ENCODE peak calls at places on chromosomes 2 and 18, in six cellular contexts. R is sigmoid colon, N is spleen, F is transverse colon, X is GM23338, I is stomach. H is an unnamed sample.

GRCh38 chr2:170643346-170643745 is 71.8 kb upstream of the SP5 start:
- DNase-seq in I (no peak), X (no peak), R (no peak), N (no peak), F (no peak), H (no peak)

GRCh38 chr2:182038579-182038978 is 52.9 kb downstream of the PPP1R1C start:
- DNase-seq in F (no peak), R (no peak), I (no peak), N (no peak), X (no peak), H (no peak)

GRCh38 chr18:22214731-22215528 is 45.5 kb downstream of the GATA6 start:
- DNase-seq in F (no peak), I (no peak), X (no peak), N (no peak), R (no peak), H (peak; percentile 16)

GRCh38 chr2:71936076-71937030 is 211.3 kb downstream of the CYP26B1 start:
- DNase-seq in N (no peak), R (no peak), I (no peak), F (no peak), X (no peak), H (no peak)

GRCh38 chr2:44200759-44201158 is 32.1 kb downstream of the PPM1B start:
- DNase-seq in I (no peak), X (no peak), R (no peak), F (no peak), N (no peak), H (no peak)

GRCh38 chr18:39960545-39960944 is 1994.5 kb upstream of the PIK3C3 start:
- DNase-seq in I (no peak), R (no peak), F (no peak), N (no peak), X (no peak), H (no peak)

GRCh38 chr2:138267161-138267901 is 234.2 kb upstream of the SPOPL start:
- DNase-seq in R (no peak), X (no peak), I (no peak), N (no peak), F (no peak), H (no peak)

GRCh38 chr2:64606495-64607363 is 47.0 kb downstream of the SERTAD2 start:
- DNase-seq in F (peak; percentile 88), X (peak; percentile 75), R (peak; percentile 96), I (peak; percentile 79), N (peak; percentile 96), H (no peak)

GRCh38 chr2:70995227-70995729 is 605 bp upstream of the TEX261 start:
- DNase-seq in N (peak; percentile 82), F (peak; percentile 52), X (peak; percentile 76), I (peak; percentile 37), R (peak; percentile 65), H (peak; percentile 56)

GRCh38 chr2:112938904-112939303 is 27.9 kb downstream of the IL37 start:
- DNase-seq in I (peak; percentile 53), N (no peak), X (no peak), R (no peak), F (no peak), H (no peak)

GRCh38 chr2:158034198-158034831 is 67.4 kb upstream of the UPP2 start:
- DNase-seq in X (peak; percentile 88), F (peak; percentile 54), N (no peak), R (no peak), I (peak; percentile 59), H (peak; percentile 41)

GRCh38 chr18:26073742-26074141 is 16.7 kb downstream of the SS18 start:
- DNase-seq in X (no peak), I (no peak), F (no peak), R (no peak), N (no peak), H (no peak)

GRCh38 chr2:100321181-100321880 is 970 bp downstream of the LONRF2 start:
- DNase-seq in I (peak; percentile 55), X (peak; percentile 82), R (no peak), F (no peak), N (peak; percentile 71), H (no peak)

GRCh38 chr18:47944972-47945843 is 14.7 kb upstream of the SMAD2 start:
- DNase-seq in I (no peak), N (no peak), R (no peak), F (no peak), X (no peak), H (no peak)

GRCh38 chr2:239343946-239344856 is 56.6 kb downstream of the HDAC4 start:
- DNase-seq in X (no peak), I (no peak), N (no peak), F (no peak), R (no peak), H (no peak)

GRCh38 chr2:3692375-3692774 is 11.0 kb upstream of the DCDC2C start:
- DNase-seq in N (no peak), X (peak; percentile 63), R (no peak), F (no peak), I (no peak), H (no peak)

GRCh38 chr2:215920244-215921100 is 92.9 kb downstream of the MREG start:
- DNase-seq in F (peak; percentile 72), N (no peak), R (peak; percentile 87), X (peak; percentile 72), I (peak; percentile 59), H (peak; percentile 55)

GRCh38 chr18:27615345-27615844 is 430.3 kb upstream of the CHST9 start:
- DNase-seq in X (no peak), I (no peak), N (no peak), F (no peak), R (no peak), H (no peak)

GRCh38 chr2:24183369-24184069 is 8.7 kb downstream of the FAM228A start:
- DNase-seq in N (no peak), R (no peak), I (no peak), F (no peak), X (no peak), H (no peak)

GRCh38 chr2:149877064-149877463 is 289.5 kb upstream of the MMADHC start:
- DNase-seq in X (no peak), F (no peak), I (no peak), N (no peak), R (no peak), H (no peak)

GRCh38 chr2:237673130-237673921 is 45.9 kb downstream of the LRRFIP1 start:
- DNase-seq in X (peak; percentile 87), F (peak; percentile 75), R (peak; percentile 79), N (peak; percentile 96), I (peak; percentile 68), H (peak; percentile 80)

GRCh38 chr2:206800501-206801416 is 35.4 kb downstream of the FASTKD2 start:
- DNase-seq in F (peak; percentile 57), R (peak; percentile 83), N (no peak), I (peak; percentile 53), X (peak; percentile 89), H (peak; percentile 69)

GRCh38 chr2:215022418-215022817 is 116.0 kb downstream of the ABCA12 start:
- DNase-seq in F (no peak), R (no peak), I (no peak), X (peak; percentile 9), N (no peak), H (no peak)

GRCh38 chr18:11849845-11850747 is 1.1 kb upstream of the CHMP1B start:
- DNase-seq in R (peak; percentile 91), X (peak; percentile 54), F (peak; percentile 71), N (peak; percentile 82), I (peak; percentile 63), H (peak; percentile 82)

GRCh38 chr2:233051241-233052149 is 8.6 kb upstream of the INPP5D start:
- DNase-seq in R (no peak), I (no peak), X (peak; percentile 87), N (peak; percentile 87), F (no peak), H (no peak)
- TF ChIP-seq POLR2AphosphoS5 in R (peak; percentile 42), I (no peak), X (peak; percentile 67), N (peak; percentile 80), F (no peak), H (no peak)

DNA sequence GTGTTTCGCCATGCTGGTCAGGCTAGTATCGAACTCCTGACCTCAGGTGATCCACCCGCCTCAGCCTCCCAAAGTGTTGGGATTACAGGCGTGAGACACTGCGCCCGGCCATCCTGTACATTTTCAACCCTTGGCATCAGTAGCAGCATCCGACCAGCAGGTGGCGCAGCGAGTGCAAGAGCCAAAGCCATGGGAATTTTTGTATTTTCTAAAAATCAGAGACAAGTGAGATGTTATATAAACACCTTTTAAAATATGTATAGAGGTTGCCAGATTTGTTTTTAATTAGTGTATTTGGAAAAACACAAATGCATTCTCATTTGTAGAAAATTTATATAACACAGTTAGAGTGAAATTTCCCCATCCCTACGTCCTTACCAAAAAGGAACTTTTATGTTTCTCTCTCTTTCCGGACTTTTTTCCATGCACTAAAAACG is 36.8 kb downstream of the MOGAT1 start:
- DNase-seq in I (peak; percentile 89), F (peak; percentile 82), R (peak; percentile 87), X (peak; percentile 83), N (peak; percentile 94), H (peak; percentile 76)
- H3K27ac ChIP-seq in I (peak overlapping the region; percentile 23), F (no peak overlapping the region), R (peak overlapping the region; percentile 48), X (no peak overlapping the region), N (no peak overlapping the region), H (no peak overlapping the region)

GRCh38 chr2:142920579-142920978 is 43.1 kb downstream of the KYNU start:
- DNase-seq in I (no peak), N (no peak), R (no peak), X (no peak), F (no peak), H (no peak)

GRCh38 chr2:142918624-142919023 is 41.2 kb downstream of the KYNU start:
- DNase-seq in X (no peak), I (no peak), N (no peak), F (no peak), R (no peak), H (no peak)

GRCh38 chr2:142915502-142915901 is 38.0 kb downstream of the KYNU start:
- DNase-seq in N (no peak), X (no peak), R (no peak), I (no peak), F (no peak), H (no peak)

GRCh38 chr2:142914507-142915313 is 37.2 kb downstream of the KYNU start:
- DNase-seq in R (no peak), F (no peak), I (no peak), X (peak; percentile 33), N (no peak), H (no peak)
- TF ChIP-seq POLR2AphosphoS5 in R (no peak), F (no peak), I (no peak), X (no peak), N (no peak), H (no peak)

DNA sequence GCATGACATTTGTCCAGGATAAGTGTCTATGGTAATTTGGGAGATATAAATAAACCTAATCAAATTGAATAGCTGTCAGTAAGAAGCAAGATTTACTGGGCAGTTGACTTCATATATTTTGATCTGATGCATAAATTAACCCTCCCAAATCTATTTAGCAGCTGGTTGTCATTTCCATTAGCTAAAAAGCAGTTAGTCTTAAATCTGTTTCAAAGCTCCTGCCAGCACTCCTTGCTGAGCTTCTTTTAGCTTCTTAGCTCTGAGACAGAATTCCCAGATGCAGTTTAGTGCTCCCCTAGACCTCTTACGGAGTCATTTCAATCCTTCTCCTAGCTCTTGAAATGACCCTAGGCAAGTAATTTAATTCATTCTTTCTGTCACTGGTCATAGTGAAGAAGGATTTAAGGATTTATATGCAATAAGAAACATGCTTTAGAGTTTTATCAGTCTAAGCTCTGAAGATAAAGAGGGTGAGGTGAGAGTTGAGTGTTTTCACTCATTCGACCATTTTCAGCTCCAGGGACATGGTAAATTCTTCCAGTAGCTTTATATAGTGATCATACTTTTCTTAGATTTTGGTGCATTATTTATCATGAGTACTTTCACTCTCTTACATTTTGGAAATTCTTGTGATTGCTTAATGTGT is 98.9 kb downstream of the PHLPP1 start:
- DNase-seq in R (no peak), F (no peak), X (no peak), N (no peak), I (no peak), H (no peak)
- H3K27ac ChIP-seq in R (no peak overlapping the region), F (peak overlapping the region; percentile 71), X (peak overlapping the region; percentile 21), N (no peak overlapping the region), I (no peak overlapping the region), H (no peak overlapping the region)